ENCODE peak calls at places on chromosomes 6 and 20, in ten cellular contexts. One of them, this sample, is unnamed.

GRCh38 chr6:71471718-71472117 is 183.1 kb downstream of the OGFRL1 start:
- DNase-seq in HepG2: no peak
- DNase-seq in HCT116: no peak
- DNase-seq in testis: no peak
- DNase-seq in A549: no peak
- DNase-seq in esophagus squamous epithelium: no peak
- DNase-seq in GM12891: no peak
- DNase-seq in ovary: no peak
- DNase-seq in adrenal gland: no peak
- DNase-seq in uterus: no peak
- DNase-seq in this sample: no peak

GRCh38 chr6:4344317-4344899 is 209.0 kb upstream of the ECI2 start:
- DNase-seq in GM12891: no peak
- DNase-seq in uterus: no peak
- DNase-seq in HCT116: no peak
- DNase-seq in testis: no peak
- DNase-seq in esophagus squamous epithelium: no peak
- DNase-seq in adrenal gland: no peak
- DNase-seq in ovary: no peak
- DNase-seq in A549: no peak
- DNase-seq in HepG2: no peak
- DNase-seq in this sample: no peak

GRCh38 chr6:39088331-39088730 is 26.7 kb downstream of the SAYSD1 start:
- DNase-seq in HepG2: peak
- DNase-seq in GM12891: no peak
- DNase-seq in esophagus squamous epithelium: no peak
- DNase-seq in HCT116: no peak
- DNase-seq in testis: peak
- DNase-seq in uterus: no peak
- DNase-seq in A549: peak
- DNase-seq in ovary: no peak
- DNase-seq in adrenal gland: no peak
- DNase-seq in this sample: peak

GRCh38 chr6:79186564-79186963 is 47.9 kb downstream of the HMGN3 start:
- DNase-seq in A549: no peak
- DNase-seq in ovary: no peak
- DNase-seq in testis: no peak
- DNase-seq in uterus: no peak
- DNase-seq in HepG2: peak
- DNase-seq in GM12891: no peak
- DNase-seq in HCT116: no peak
- DNase-seq in esophagus squamous epithelium: no peak
- DNase-seq in adrenal gland: no peak
- DNase-seq in this sample: no peak

GRCh38 chr6:132937466-132937906 is 123.1 kb downstream of the RPS12 start:
- DNase-seq in ovary: no peak
- DNase-seq in testis: peak
- DNase-seq in GM12891: no peak
- DNase-seq in HepG2: peak
- DNase-seq in uterus: no peak
- DNase-seq in adrenal gland: peak
- DNase-seq in HCT116: peak
- DNase-seq in esophagus squamous epithelium: no peak
- DNase-seq in A549: peak
- DNase-seq in this sample: peak

GRCh38 chr20:17043323-17043722 is 183.5 kb upstream of the PCSK2 start:
- DNase-seq in ovary: no peak
- DNase-seq in HCT116: no peak
- DNase-seq in GM12891: no peak
- DNase-seq in HepG2: no peak
- DNase-seq in adrenal gland: no peak
- DNase-seq in A549: no peak
- DNase-seq in uterus: no peak
- DNase-seq in esophagus squamous epithelium: no peak
- DNase-seq in testis: no peak
- DNase-seq in this sample: no peak

GRCh38 chr6:138107752-138108592 is 753 bp upstream of the PERP start:
- DNase-seq in ovary: no peak
- DNase-seq in GM12891: peak
- DNase-seq in HCT116: peak
- DNase-seq in uterus: no peak
- DNase-seq in HepG2: peak
- DNase-seq in adrenal gland: peak
- DNase-seq in A549: peak
- DNase-seq in testis: peak
- DNase-seq in esophagus squamous epithelium: no peak
- DNase-seq in this sample: no peak

GRCh38 chr20:1881240-1881835 is 13.9 kb upstream of the SIRPA start:
- DNase-seq in ovary: no peak
- DNase-seq in uterus: no peak
- DNase-seq in GM12891: no peak
- DNase-seq in esophagus squamous epithelium: no peak
- DNase-seq in HCT116: no peak
- DNase-seq in testis: no peak
- DNase-seq in HepG2: no peak
- DNase-seq in A549: no peak
- DNase-seq in adrenal gland: no peak
- DNase-seq in this sample: no peak

GRCh38 chr20:58482416-58482815 is 32.8 kb downstream of the APCDD1L start:
- DNase-seq in testis: no peak
- DNase-seq in HCT116: no peak
- DNase-seq in HepG2: no peak
- DNase-seq in ovary: no peak
- DNase-seq in adrenal gland: no peak
- DNase-seq in GM12891: no peak
- DNase-seq in uterus: no peak
- DNase-seq in esophagus squamous epithelium: no peak
- DNase-seq in A549: no peak
- DNase-seq in this sample: no peak

GRCh38 chr20:46199198-46199597 is 81.1 kb downstream of the CD40 start:
- DNase-seq in GM12891: no peak
- DNase-seq in A549: peak
- DNase-seq in uterus: no peak
- DNase-seq in HCT116: no peak
- DNase-seq in ovary: no peak
- DNase-seq in esophagus squamous epithelium: no peak
- DNase-seq in testis: peak
- DNase-seq in HepG2: no peak
- DNase-seq in adrenal gland: peak
- DNase-seq in this sample: peak

GRCh38 chr6:92828786-92829185 is 590.6 kb downstream of the EPHA7 start:
- DNase-seq in A549: no peak
- DNase-seq in HepG2: no peak
- DNase-seq in esophagus squamous epithelium: no peak
- DNase-seq in HCT116: no peak
- DNase-seq in adrenal gland: no peak
- DNase-seq in GM12891: no peak
- DNase-seq in ovary: no peak
- DNase-seq in uterus: no peak
- DNase-seq in testis: no peak
- DNase-seq in this sample: no peak

GRCh38 chr6:36314221-36315014 is 22.3 kb downstream of the BNIP5 start:
- DNase-seq in esophagus squamous epithelium: no peak
- DNase-seq in testis: no peak
- DNase-seq in GM12891: no peak
- DNase-seq in A549: no peak
- DNase-seq in adrenal gland: no peak
- DNase-seq in HepG2: no peak
- DNase-seq in HCT116: peak
- DNase-seq in ovary: no peak
- DNase-seq in uterus: no peak
- DNase-seq in this sample: no peak

GRCh38 chr6:6581014-6581413 is 7.5 kb upstream of the LY86 start:
- DNase-seq in GM12891: no peak
- DNase-seq in uterus: no peak
- DNase-seq in HepG2: no peak
- DNase-seq in HCT116: no peak
- DNase-seq in ovary: no peak
- DNase-seq in testis: no peak
- DNase-seq in adrenal gland: no peak
- DNase-seq in esophagus squamous epithelium: no peak
- DNase-seq in A549: no peak
- DNase-seq in this sample: no peak

GRCh38 chr6:10542135-10542689 is 21.1 kb downstream of the GCNT2 start:
- DNase-seq in A549: no peak
- DNase-seq in ovary: no peak
- DNase-seq in esophagus squamous epithelium: no peak
- DNase-seq in HepG2: no peak
- DNase-seq in GM12891: no peak
- DNase-seq in testis: no peak
- DNase-seq in HCT116: no peak
- DNase-seq in uterus: no peak
- DNase-seq in adrenal gland: no peak
- DNase-seq in this sample: no peak

GRCh38 chr6:26401987-26402658 is at the start of gene BTN3A1:
- DNase-seq in A549: peak
- DNase-seq in adrenal gland: peak
- DNase-seq in GM12891: no peak
- DNase-seq in HepG2: peak
- DNase-seq in ovary: peak
- DNase-seq in testis: peak
- DNase-seq in HCT116: peak
- DNase-seq in esophagus squamous epithelium: peak
- DNase-seq in uterus: peak
- DNase-seq in this sample: peak
- TF ChIP-seq POLR2A in A549: no peak
- TF ChIP-seq POLR2A in adrenal gland: peak
- TF ChIP-seq POLR2A in GM12891: peak
- TF ChIP-seq POLR2A in HepG2: peak
- TF ChIP-seq POLR2A in ovary: no peak
- TF ChIP-seq POLR2A in testis: no peak
- TF ChIP-seq POLR2A in HCT116: no peak
- TF ChIP-seq POLR2A in esophagus squamous epithelium: no peak
- TF ChIP-seq POLR2A in uterus: peak
- TF ChIP-seq POLR2A in this sample: peak

GRCh38 chr20:22495172-22495571 is 89.2 kb downstream of the FOXA2 start:
- DNase-seq in A549: no peak
- DNase-seq in ovary: no peak
- DNase-seq in HepG2: no peak
- DNase-seq in HCT116: no peak
- DNase-seq in GM12891: no peak
- DNase-seq in esophagus squamous epithelium: no peak
- DNase-seq in uterus: no peak
- DNase-seq in testis: no peak
- DNase-seq in adrenal gland: no peak
- DNase-seq in this sample: no peak

GRCh38 chr20:22491188-22491500 is 93.2 kb downstream of the FOXA2 start:
- DNase-seq in HepG2: no peak
- DNase-seq in adrenal gland: no peak
- DNase-seq in A549: no peak
- DNase-seq in ovary: no peak
- DNase-seq in testis: no peak
- DNase-seq in uterus: no peak
- DNase-seq in esophagus squamous epithelium: no peak
- DNase-seq in GM12891: no peak
- DNase-seq in HCT116: no peak
- DNase-seq in this sample: no peak

GRCh38 chr20:22492497-22492896 is 91.9 kb downstream of the FOXA2 start:
- DNase-seq in A549: peak
- DNase-seq in GM12891: no peak
- DNase-seq in HepG2: no peak
- DNase-seq in HCT116: no peak
- DNase-seq in esophagus squamous epithelium: no peak
- DNase-seq in testis: no peak
- DNase-seq in adrenal gland: no peak
- DNase-seq in ovary: no peak
- DNase-seq in uterus: no peak
- DNase-seq in this sample: no peak

GRCh38 chr20:22490287-22491187 is 93.8 kb downstream of the FOXA2 start:
- DNase-seq in uterus: no peak
- DNase-seq in GM12891: no peak
- DNase-seq in HCT116: no peak
- DNase-seq in esophagus squamous epithelium: no peak
- DNase-seq in testis: no peak
- DNase-seq in A549: peak
- DNase-seq in adrenal gland: no peak
- DNase-seq in HepG2: peak
- DNase-seq in ovary: no peak
- DNase-seq in this sample: no peak

GRCh38 chr20:22489614-22490286 is 94.6 kb downstream of the FOXA2 start:
- DNase-seq in ovary: no peak
- DNase-seq in uterus: no peak
- DNase-seq in adrenal gland: no peak
- DNase-seq in esophagus squamous epithelium: no peak
- DNase-seq in A549: no peak
- DNase-seq in GM12891: no peak
- DNase-seq in HepG2: peak
- DNase-seq in HCT116: no peak
- DNase-seq in testis: no peak
- DNase-seq in this sample: no peak
- TF ChIP-seq POLR2A in ovary: no peak
- TF ChIP-seq POLR2A in uterus: no peak
- TF ChIP-seq POLR2A in adrenal gland: no peak
- TF ChIP-seq POLR2A in esophagus squamous epithelium: no peak
- TF ChIP-seq POLR2A in A549: no peak
- TF ChIP-seq POLR2A in GM12891: no peak
- TF ChIP-seq POLR2A in HepG2: no peak
- TF ChIP-seq POLR2A in HCT116: no peak
- TF ChIP-seq POLR2A in testis: no peak
- TF ChIP-seq POLR2A in this sample: no peak

GRCh38 chr20:771741-772464 is 3.6 kb upstream of the SLC52A3 start:
- DNase-seq in HCT116: no peak
- DNase-seq in uterus: no peak
- DNase-seq in A549: no peak
- DNase-seq in GM12891: no peak
- DNase-seq in esophagus squamous epithelium: no peak
- DNase-seq in testis: no peak
- DNase-seq in ovary: no peak
- DNase-seq in HepG2: no peak
- DNase-seq in adrenal gland: no peak
- DNase-seq in this sample: no peak
- TF ChIP-seq POLR2A in HCT116: no peak
- TF ChIP-seq POLR2A in uterus: no peak
- TF ChIP-seq POLR2A in A549: no peak
- TF ChIP-seq POLR2A in GM12891: no peak
- TF ChIP-seq POLR2A in esophagus squamous epithelium: no peak
- TF ChIP-seq POLR2A in testis: no peak
- TF ChIP-seq POLR2A in ovary: no peak
- TF ChIP-seq POLR2A in HepG2: no peak
- TF ChIP-seq POLR2A in adrenal gland: no peak
- TF ChIP-seq POLR2A in this sample: no peak

DNA sequence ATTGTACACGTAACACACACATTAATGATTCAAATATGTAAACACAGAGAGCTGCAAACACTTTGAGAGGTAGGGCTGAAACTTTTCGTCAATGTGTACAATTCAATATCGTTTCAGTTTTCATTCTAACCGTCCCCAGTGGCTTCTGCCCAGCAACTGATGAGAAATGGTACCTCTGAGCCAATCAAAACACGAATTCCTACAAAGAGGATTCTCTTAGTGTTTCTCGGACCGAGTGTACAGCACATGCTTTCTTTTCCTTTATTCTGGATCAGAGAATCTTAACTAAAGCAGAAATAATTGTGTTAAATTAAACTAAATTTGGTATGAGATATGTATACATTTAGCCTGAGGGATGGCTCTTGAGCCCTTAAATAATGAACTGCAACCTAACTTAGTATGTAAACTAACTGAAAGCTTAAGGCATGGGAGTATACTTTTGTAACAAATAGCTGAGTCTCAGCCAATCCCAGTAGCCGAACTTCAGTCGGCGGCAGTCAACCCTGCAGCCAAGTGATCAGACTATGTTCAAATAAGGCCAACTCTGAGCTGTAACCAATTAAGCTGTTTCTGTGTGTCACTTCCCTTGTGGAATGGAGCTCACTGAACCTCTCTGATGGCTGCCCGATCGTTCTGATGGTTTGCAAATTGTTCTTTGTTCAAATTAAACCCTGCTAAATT is 16.1 kb downstream of the BTN2A1 start:
- DNase-seq in GM12891: peak
- DNase-seq in esophagus squamous epithelium: peak
- DNase-seq in adrenal gland: peak
- DNase-seq in A549: peak
- DNase-seq in ovary: peak
- DNase-seq in uterus: peak
- DNase-seq in HCT116: peak
- DNase-seq in HepG2: peak
- DNase-seq in testis: peak
- DNase-seq in this sample: peak
- TF ChIP-seq POLR2A in GM12891: peak
- TF ChIP-seq POLR2A in esophagus squamous epithelium: no peak
- TF ChIP-seq POLR2A in adrenal gland: peak
- TF ChIP-seq POLR2A in A549: no peak
- TF ChIP-seq POLR2A in ovary: peak
- TF ChIP-seq POLR2A in uterus: peak
- TF ChIP-seq POLR2A in HCT116: peak
- TF ChIP-seq POLR2A in HepG2: peak
- TF ChIP-seq POLR2A in testis: no peak
- TF ChIP-seq POLR2A in this sample: peak